ENCODE peak calls at places on chromosomes 3 and 15, in seven cellular contexts. Q, H, D, M, W, R and K are unnamed samples.

GRCh38 chr3:64666171-64666581 is 21.6 kb downstream of the ADAMTS9 start:
- DNase-seq in D (peak; percentile 89), Q (no peak), H (no peak), R (no peak), W (no peak), M (peak; percentile 18), K (no peak)

GRCh38 chr3:115165266-115165665 is 18.2 kb upstream of the ZBTB20 start:
- DNase-seq in Q (no peak), W (no peak), M (no peak), R (no peak), D (no peak), H (no peak), K (no peak)

GRCh38 chr3:47299396-47300318 is 16.9 kb downstream of the KLHL18 start:
- DNase-seq in Q (no peak), H (no peak), R (no peak), M (no peak), W (no peak), D (no peak), K (no peak)

GRCh38 chr3:195558602-195559001 is 15.5 kb upstream of the PPP1R2 start:
- DNase-seq in W (no peak), R (peak; percentile 63), H (peak; percentile 37), Q (no peak), M (peak; percentile 74), D (no peak), K (peak; percentile 41)

GRCh38 chr3:51773529-51773928 is 5.5 kb downstream of the IQCF6 start:
- DNase-seq in D (no peak), Q (no peak), H (no peak), R (no peak), W (no peak), M (no peak), K (no peak)

GRCh38 chr3:27565201-27565827 is 81.1 kb upstream of the SLC4A7 start:
- DNase-seq in M (no peak), R (no peak), H (no peak), Q (no peak), D (no peak), W (no peak), K (no peak)

GRCh38 chr3:23203651-23204111 is 554 bp downstream of the UBE2E2 start:
- DNase-seq in R (peak; percentile 10), Q (no peak), W (peak; percentile 77), M (peak; percentile 33), H (peak; percentile 37), D (no peak), K (peak; percentile 25)

GRCh38 chr3:79015854-79016253 is 751.9 kb downstream of the ROBO1 start:
- DNase-seq in D (no peak), R (no peak), H (no peak), Q (no peak), M (no peak), W (no peak), K (no peak)

GRCh38 chr3:45204136-45204535 is 22.0 kb downstream of the TMEM158 start:
- DNase-seq in M (peak; percentile 76), H (no peak), W (no peak), D (peak; percentile 25), R (peak; percentile 76), Q (no peak), K (peak; percentile 93)

GRCh38 chr15:100889359-100890058 is 9.9 kb downstream of the ALDH1A3 start:
- DNase-seq in R (peak; percentile 88), M (peak; percentile 94), H (no peak), W (peak; percentile 51), Q (peak; percentile 79), D (peak; percentile 63), K (peak; percentile 88)

GRCh38 chr15:51051776-51052175 is 42.9 kb downstream of the TNFAIP8L3 start:
- DNase-seq in M (peak; percentile 48), H (peak; percentile 42), R (no peak), Q (no peak), W (no peak), D (no peak), K (peak; percentile 70)

GRCh38 chr3:128339491-128340012 is 127.1 kb downstream of the DNAJB8 start:
- DNase-seq in H (no peak), W (peak; percentile 12), M (no peak), R (no peak), D (no peak), Q (no peak), K (no peak)

GRCh38 chr15:80710635-80711553 is 15.8 kb downstream of the ABHD17C start:
- DNase-seq in R (peak; percentile 55), D (no peak), M (peak; percentile 49), W (no peak), Q (no peak), H (no peak), K (no peak)

GRCh38 chr3:134029256-134029733 is 430 bp downstream of the SLCO2A1 start:
- DNase-seq in H (peak; percentile 40), W (no peak), R (no peak), Q (no peak), M (peak; percentile 18), D (no peak), K (peak; percentile 20)

GRCh38 chr15:72785452-72786243 is 2.1 kb upstream of the ADPGK start:
- DNase-seq in W (no peak), H (no peak), R (peak; percentile 45), Q (no peak), M (no peak), D (no peak), K (no peak)

GRCh38 chr15:58229297-58229768 is 91.2 kb downstream of the AQP9 start:
- DNase-seq in H (no peak), Q (no peak), W (no peak), M (peak; percentile 43), R (peak; percentile 19), D (no peak), K (no peak)

GRCh38 chr15:58232273-58233065 is 94.3 kb downstream of the AQP9 start:
- DNase-seq in Q (no peak), W (no peak), H (no peak), M (peak; percentile 81), D (no peak), R (no peak), K (no peak)

GRCh38 chr15:58228708-58229107 is 90.5 kb downstream of the AQP9 start:
- DNase-seq in Q (no peak), H (no peak), R (peak; percentile 72), W (no peak), M (no peak), D (peak; percentile 57), K (peak; percentile 75)

GRCh38 chr15:58235961-58236360 is 97.8 kb downstream of the AQP9 start:
- DNase-seq in D (no peak), W (no peak), R (peak; percentile 11), Q (no peak), M (peak; percentile 47), H (no peak), K (no peak)

GRCh38 chr15:58233341-58233740 is 95.2 kb downstream of the AQP9 start:
- DNase-seq in M (no peak), Q (no peak), H (no peak), W (no peak), R (no peak), D (no peak), K (no peak)
- H3K4me3 ChIP-seq in M (no peak overlapping the region), Q (no peak overlapping the region), H (no peak overlapping the region), W (no peak overlapping the region), R (no peak overlapping the region), D (no peak overlapping the region), K (no peak overlapping the region)

GRCh38 chr15:35956066-35956465 is 410.1 kb upstream of the DPH6 start:
- DNase-seq in H (no peak), D (no peak), Q (no peak), M (no peak), W (no peak), R (no peak), K (no peak)

GRCh38 chr15:35958021-35958420 is 412.1 kb upstream of the DPH6 start:
- DNase-seq in M (peak; percentile 47), H (no peak), R (peak; percentile 51), Q (no peak), D (no peak), W (no peak), K (peak; percentile 56)

GRCh38 chr15:35963316-35963715 is 417.4 kb upstream of the DPH6 start:
- DNase-seq in W (no peak), Q (no peak), M (peak; percentile 18), D (no peak), R (peak; percentile 74), H (no peak), K (peak; percentile 16)

GRCh38 chr15:35953424-35953823 is 407.5 kb upstream of the DPH6 start:
- DNase-seq in H (no peak), D (no peak), M (no peak), Q (no peak), R (no peak), W (no peak), K (no peak)

GRCh38 chr15:35958936-35959335 is 413.0 kb upstream of the DPH6 start:
- DNase-seq in Q (no peak), R (peak; percentile 19), D (no peak), M (peak; percentile 8), W (no peak), H (no peak), K (no peak)
- TF ChIP-seq CTCF in Q (no peak), R (no peak), D (no peak), M (no peak), W (no peak), H (no peak), K (no peak)

GRCh38 chr15:74173545-74174215 is at the start of gene ISLR:
- DNase-seq in Q (peak; percentile 84), M (no peak), D (no peak), H (no peak), W (peak; percentile 61), R (peak; percentile 69), K (peak; percentile 98)

GRCh38 chr15:74171965-74172541 is 1.5 kb upstream of the ISLR start:
- DNase-seq in M (no peak), Q (no peak), D (no peak), W (no peak), H (no peak), R (no peak), K (no peak)

GRCh38 chr15:74170845-74171578 is 2.5 kb upstream of the ISLR start:
- DNase-seq in W (no peak), D (no peak), M (no peak), H (no peak), Q (no peak), R (no peak), K (no peak)

GRCh38 chr15:74174216-74174965 is 881 bp downstream of the ISLR start:
- DNase-seq in R (no peak), W (peak; percentile 69), M (no peak), Q (peak; percentile 75), H (no peak), D (no peak), K (peak; percentile 74)

DNA sequence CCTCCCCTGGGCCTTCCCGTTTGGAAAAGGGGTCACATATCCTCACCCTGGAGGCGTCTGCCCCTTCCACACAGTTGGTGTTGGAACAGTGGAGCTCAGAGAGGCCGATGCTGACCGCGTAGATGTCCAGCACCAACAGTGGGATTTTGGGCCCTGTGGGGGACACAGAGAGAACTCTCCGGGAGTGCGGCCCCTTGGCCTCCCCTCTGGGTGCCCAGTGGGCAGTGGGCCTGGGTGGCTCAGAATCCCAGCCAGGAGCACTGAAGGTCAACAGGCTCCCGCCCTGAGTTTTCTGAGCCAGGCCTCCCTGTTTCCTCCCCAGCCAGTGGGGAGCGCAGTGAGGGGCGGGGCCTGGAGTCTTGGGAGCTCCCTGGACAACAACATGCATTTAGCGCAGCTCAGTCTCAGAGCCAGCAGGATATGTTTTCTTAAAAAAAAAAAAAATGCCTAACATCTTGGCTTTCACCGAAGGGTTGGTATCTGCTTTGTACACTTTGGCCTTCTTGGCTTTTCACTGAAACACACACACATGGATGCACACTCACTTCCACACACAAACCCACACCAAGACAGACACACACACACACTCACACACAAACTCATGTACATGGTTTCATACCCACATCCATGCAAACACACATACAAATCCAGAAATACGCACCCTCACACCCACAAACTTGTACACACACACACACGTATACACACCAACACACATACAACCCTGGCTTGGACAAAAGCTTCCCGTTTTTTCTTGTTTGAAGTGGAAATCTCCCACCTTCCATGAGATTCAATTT is 562 bp upstream of the ISLR start:
- DNase-seq in Q (peak; percentile 88), M (no peak), W (peak; percentile 66), D (no peak), R (peak; percentile 62), H (peak; percentile 55), K (peak; percentile 90)
- H3K4me3 ChIP-seq in Q (peak overlapping the region; percentile 48), M (no peak overlapping the region), W (no peak overlapping the region), D (no peak overlapping the region), R (no peak overlapping the region), H (no peak overlapping the region), K (peak overlapping the region; percentile 77)

GRCh38 chr3:111864821-111865656 is 6.0 kb downstream of the PHLDB2 start:
- DNase-seq in D (no peak), H (no peak), Q (no peak), R (peak; percentile 92), W (no peak), M (no peak), K (peak; percentile 96)
- TF ChIP-seq CTCF in D (peak; percentile 36), H (no peak), Q (no peak), R (peak; percentile 36), W (no peak), M (no peak), K (peak; percentile 40)